ENCODE peak calls at places on chromosomes 12 and 14, in nine cellular contexts. P is K562; H is heart right ventricle; Q is effector memory CD4-positive, alpha-beta T cell; Y is naive thymus-derived CD4-positive, alpha-beta T cell; O is adipocyte; L is foreskin keratinocyte; C is mesendoderm; I is CD8-positive, alpha-beta memory T cell. F is an unnamed sample. For H3K27me3, the result is how much of the 10 kb centered on the place peaks cover.

GRCh38 chr12:24728826-24729225 is 220.1 kb downstream of the BCAT1 start:
- DNase-seq in H (no peak), I (no peak), P (no peak), C (no peak), O (no peak), Y (no peak), L (no peak), Q (no peak), F (no peak)

GRCh38 chr12:110615171-110615570 is 1.2 kb downstream of the TCTN1 start:
- DNase-seq in P (no peak), H (no peak), C (no peak), I (no peak), Y (no peak), Q (no peak), O (no peak), L (no peak), F (no peak)

GRCh38 chr12:57459750-57460400 is at the start of gene GLI1:
- DNase-seq in Q (no peak), P (no peak), I (no peak), Y (no peak), H (no peak), O (peak), L (no peak), C (peak), F (no peak)

GRCh38 chr12:41189395-41190251 is 1.5 kb downstream of the PDZRN4 start:
- DNase-seq in O (peak), P (no peak), Y (no peak), I (no peak), H (no peak), Q (no peak), L (no peak), C (peak), F (no peak)

GRCh38 chr14:93728651-93729016 is 59.7 kb downstream of the PRIMA1 start:
- DNase-seq in Y (no peak), C (no peak), P (no peak), Q (no peak), H (no peak), I (no peak), O (no peak), L (no peak), F (no peak)

GRCh38 chr14:50599700-50600444 is 39.9 kb downstream of the ATL1 start:
- DNase-seq in P (peak), L (peak), O (peak), C (peak), Y (peak), I (no peak), Q (no peak), H (no peak), F (peak)

GRCh38 chr12:105334568-105334967 is 4.1 kb downstream of the C12orf75 start:
- DNase-seq in I (no peak), H (no peak), P (no peak), Y (no peak), L (no peak), O (peak), Q (no peak), C (peak), F (no peak)

GRCh38 chr12:53726946-53727309 is 324 bp downstream of the CALCOCO1 start:
- DNase-seq in H (peak), Q (no peak), C (no peak), P (no peak), L (no peak), Y (no peak), I (no peak), O (peak), F (no peak)

GRCh38 chr14:74959596-74960180 is 4.3 kb upstream of the PGF start:
- DNase-seq in H (no peak), P (no peak), L (peak), I (no peak), C (no peak), O (no peak), Q (no peak), Y (no peak), F (no peak)

GRCh38 chr14:68549057-68549421 is 243.8 kb downstream of the ZFP36L1 start:
- DNase-seq in Q (no peak), C (no peak), Y (no peak), H (no peak), O (peak), P (peak), I (no peak), L (peak), F (no peak)

GRCh38 chr12:48119834-48120195 is 651 bp downstream of the PFKM start:
- DNase-seq in L (no peak), I (no peak), C (no peak), Y (no peak), P (no peak), O (no peak), H (no peak), Q (no peak), F (no peak)

GRCh38 chr12:127998936-127999467 is 268.0 kb upstream of the TMEM132C start:
- DNase-seq in I (no peak), C (no peak), Q (no peak), Y (no peak), H (no peak), O (peak), L (no peak), P (no peak), F (no peak)

GRCh38 chr12:88552672-88553079 is 27.6 kb downstream of the KITLG start:
- DNase-seq in O (peak), H (no peak), L (no peak), Y (no peak), P (no peak), C (no peak), I (no peak), Q (no peak), F (no peak)

DNA sequence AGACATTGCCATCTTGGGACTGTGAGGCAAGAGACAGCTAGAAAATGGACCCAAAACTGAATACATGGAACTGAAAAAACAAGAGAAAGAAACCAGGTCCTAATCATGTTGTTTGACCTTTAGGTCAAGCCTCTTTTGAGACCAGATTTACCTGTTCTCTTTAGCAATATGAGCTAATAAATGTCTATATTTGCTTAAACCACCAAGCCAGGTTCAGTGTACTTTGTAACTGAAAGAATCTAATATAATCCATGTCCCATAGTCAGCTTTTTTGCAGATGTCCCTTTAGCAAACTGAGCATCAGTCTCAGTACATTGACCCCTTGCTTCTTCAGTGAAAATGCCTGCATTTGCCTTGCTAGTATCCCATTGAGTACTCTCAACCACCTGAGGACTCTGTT is 61.7 kb downstream of the PLCZ1 start:
- DNase-seq in C (no peak), H (no peak), Y (no peak), I (no peak), P (no peak), L (no peak), Q (no peak), O (no peak), F (no peak)
- H3K27me3 ChIP-seq in C (under half), H (under half), Y (under half), I (under half), P (under half), L (under half), Q (under half), O (under half), F (under half)

DNA sequence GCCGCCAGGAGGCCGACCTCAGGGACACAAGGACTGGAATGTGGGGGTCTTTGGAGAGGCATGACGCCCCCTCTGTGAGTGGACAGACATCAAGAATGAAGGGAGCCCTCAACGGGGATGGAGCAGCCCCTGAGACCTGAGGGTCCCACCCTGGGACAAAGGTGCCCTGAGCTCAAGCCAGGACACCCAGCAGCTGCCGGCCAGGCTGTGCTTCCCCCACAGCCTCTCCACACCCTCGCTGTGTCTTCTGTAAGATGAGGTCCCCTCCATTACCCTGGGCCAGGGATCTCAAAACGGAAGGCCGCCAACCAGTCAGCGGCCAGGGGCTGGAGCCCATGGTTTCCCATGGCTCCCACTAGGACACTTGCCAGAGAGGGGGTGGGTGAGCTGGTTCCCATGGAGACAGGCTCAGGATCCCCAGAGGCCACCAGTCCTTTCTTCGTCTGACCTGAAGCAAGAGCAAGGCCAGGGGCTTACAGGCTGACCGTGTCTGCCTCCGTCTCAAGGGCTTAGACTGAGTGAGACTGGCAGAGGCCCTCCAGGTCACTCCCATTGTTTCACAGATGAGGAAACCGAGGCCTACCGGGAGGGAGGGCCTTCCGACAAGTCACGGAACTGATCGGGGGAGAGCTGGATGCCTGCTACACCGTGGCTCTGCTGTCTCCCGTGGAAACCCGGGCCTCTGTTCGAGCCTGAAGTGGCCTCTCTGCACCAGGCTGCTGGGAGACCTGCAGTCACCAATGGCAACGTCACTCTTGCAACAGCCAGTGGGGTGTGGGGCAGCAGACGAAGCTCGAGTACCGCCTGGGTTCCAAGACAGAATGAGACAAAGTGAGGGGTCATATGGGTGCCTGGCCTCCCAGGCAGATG is 91.7 kb upstream of the DIO3 start:
- DNase-seq in L (no peak), O (no peak), C (no peak), Q (no peak), I (no peak), P (no peak), H (no peak), Y (no peak), F (no peak)
- H3K27me3 ChIP-seq in L (under half), O (under half), C (under half), Q (under half), I (under half), P (under half), H (under half), Y (under half), F (under half)

GRCh38 chr12:108589028-108589839 is 8.7 kb downstream of the TMEM119 start:
- DNase-seq in L (no peak), H (no peak), I (no peak), C (peak), P (no peak), Q (no peak), Y (no peak), O (peak), F (no peak)
- H3K27me3 ChIP-seq in L (under half), H (under half), I (under half), C (under half), P (under half), Q (under half), Y (under half), O (under half), F (under half)

DNA sequence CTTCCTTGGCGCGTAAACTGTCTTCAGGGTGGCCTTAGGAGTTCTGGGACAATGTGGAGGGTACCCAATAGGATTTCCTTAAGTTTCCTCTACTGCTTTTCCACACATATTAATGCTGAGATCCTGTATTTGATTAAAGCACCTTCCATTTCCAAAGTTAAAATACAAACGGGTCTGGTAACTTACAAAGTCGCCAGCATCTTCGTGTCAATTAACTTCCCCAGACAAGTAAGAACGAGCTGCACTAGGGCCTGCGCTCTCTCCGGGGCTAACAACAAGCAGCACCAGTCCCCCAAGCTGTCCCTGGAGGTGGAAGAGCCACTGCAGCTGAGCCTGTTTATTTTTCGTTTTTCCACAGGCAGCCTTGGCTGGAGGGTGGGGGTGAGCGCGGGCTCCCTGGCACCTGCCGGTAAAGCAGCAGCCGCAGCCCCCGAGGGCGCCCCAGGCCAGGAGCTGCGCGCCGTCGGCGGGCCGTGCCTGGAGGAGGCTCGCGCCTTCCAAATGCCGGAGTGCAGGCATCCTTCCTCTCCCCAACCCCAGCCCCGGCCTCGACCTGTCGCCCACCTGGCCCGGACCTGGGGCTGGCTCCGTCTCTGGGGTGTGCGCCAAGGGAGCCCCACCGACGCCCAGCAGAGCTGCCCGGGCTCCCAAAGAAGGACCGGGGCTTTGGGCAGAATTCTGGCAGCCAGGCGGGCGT is 130.7 kb downstream of the NDUFA12 start:
- DNase-seq in P (no peak), H (no peak), O (no peak), I (no peak), Q (no peak), L (no peak), C (peak), Y (no peak), F (peak)
- H3K27me3 ChIP-seq in P (under half), H (half or more), O (half or more), I (under half), Q (under half), L (half or more), C (under half), Y (under half), F (under half)

GRCh38 chr12:103962493-103962892 is 3.2 kb upstream of the TDG start:
- DNase-seq in L (no peak), H (no peak), Y (no peak), O (no peak), C (peak), P (no peak), Q (no peak), I (no peak), F (no peak)

GRCh38 chr12:103964805-103965204 is 867 bp upstream of the TDG start:
- DNase-seq in I (no peak), P (no peak), L (no peak), H (no peak), C (no peak), O (no peak), Q (no peak), Y (no peak), F (no peak)

GRCh38 chr12:103957865-103958388 is 7.7 kb upstream of the TDG start:
- DNase-seq in L (no peak), O (no peak), P (no peak), I (no peak), Y (no peak), C (no peak), Q (no peak), H (no peak), F (no peak)

GRCh38 chr12:103958621-103959020 is 7.1 kb upstream of the TDG start:
- DNase-seq in I (no peak), O (no peak), Q (no peak), L (no peak), Y (no peak), P (no peak), C (no peak), H (no peak), F (no peak)

GRCh38 chr12:103960567-103961227 is 5.0 kb upstream of the TDG start:
- DNase-seq in P (peak), Q (no peak), Y (no peak), L (no peak), H (no peak), C (peak), I (no peak), O (no peak), F (no peak)
- H3K27me3 ChIP-seq in P (under half), Q (under half), Y (under half), L (under half), H (under half), C (under half), I (under half), O (under half), F (under half)

GRCh38 chr12:3305464-3305863 is 185.5 kb upstream of the PRMT8 start:
- DNase-seq in I (no peak), P (no peak), C (no peak), Q (no peak), O (no peak), H (no peak), L (no peak), Y (no peak), F (no peak)

GRCh38 chr12:3305904-3306619 is 184.9 kb upstream of the PRMT8 start:
- DNase-seq in O (no peak), Q (no peak), L (no peak), H (no peak), C (no peak), I (no peak), Y (no peak), P (no peak), F (no peak)

GRCh38 chr12:3308063-3308462 is 182.9 kb upstream of the PRMT8 start:
- DNase-seq in O (no peak), Y (no peak), P (no peak), I (no peak), Q (no peak), L (no peak), H (no peak), C (no peak), F (no peak)

GRCh38 chr12:3309805-3310204 is 181.2 kb upstream of the PRMT8 start:
- DNase-seq in P (no peak), H (no peak), Q (no peak), Y (no peak), O (no peak), L (no peak), I (no peak), C (no peak), F (no peak)

DNA sequence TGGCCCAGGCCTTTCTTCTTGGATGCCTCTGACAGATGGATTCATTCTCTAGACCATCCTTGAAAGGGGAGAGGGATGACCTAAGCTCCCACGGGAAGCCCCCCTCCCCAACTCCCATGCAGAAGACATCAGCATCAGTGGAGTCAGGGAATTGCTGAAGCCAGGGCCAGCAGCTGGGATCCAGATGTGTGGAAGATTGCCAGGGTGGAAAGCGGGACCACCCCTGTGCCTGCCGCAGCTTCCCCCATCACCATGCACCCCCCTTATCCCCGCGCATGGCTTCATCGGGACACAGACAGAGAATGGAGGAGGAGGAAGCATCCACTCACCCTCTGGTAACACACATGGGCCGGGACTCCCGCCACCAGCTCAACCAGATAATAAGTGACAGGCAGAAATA is 183.6 kb upstream of the PRMT8 start:
- DNase-seq in C (no peak), Y (no peak), I (no peak), O (no peak), Q (no peak), H (no peak), L (no peak), P (no peak), F (no peak)
- H3K27me3 ChIP-seq in C (under half), Y (under half), I (under half), O (under half), Q (under half), H (under half), L (under half), P (under half), F (under half)

DNA sequence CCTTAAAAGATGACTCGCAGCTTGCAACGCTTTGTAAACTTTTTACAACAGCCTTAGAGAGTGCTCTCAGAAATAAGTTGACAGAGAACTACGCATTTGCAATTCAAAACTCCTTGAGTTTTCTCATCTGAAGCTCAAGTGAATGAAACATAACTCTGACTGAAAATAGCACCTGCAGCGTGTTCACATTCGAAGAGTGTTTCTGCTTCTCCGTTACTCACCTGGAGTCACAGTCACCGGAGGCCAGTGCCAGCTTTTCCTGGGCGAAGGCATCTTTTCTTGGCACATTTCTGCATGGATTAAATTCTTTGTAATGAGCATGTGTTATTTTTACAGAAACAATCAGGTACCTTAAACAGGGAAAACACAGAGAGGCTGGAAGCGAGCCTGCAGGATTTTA is 56.0 kb upstream of the GALNT9 start:
- DNase-seq in H (no peak), I (no peak), P (no peak), L (no peak), Y (no peak), Q (no peak), C (no peak), O (no peak), F (no peak)
- H3K27me3 ChIP-seq in H (half or more), I (under half), P (under half), L (under half), Y (under half), Q (under half), C (half or more), O (half or more), F (under half)

GRCh38 chr12:113091506-113091905 is 35.0 kb downstream of the DTX1 start:
- DNase-seq in C (no peak), Y (no peak), O (no peak), Q (no peak), I (no peak), L (no peak), H (no peak), P (no peak), F (no peak)
- H3K27me3 ChIP-seq in C (under half), Y (under half), O (under half), Q (under half), I (under half), L (under half), H (half or more), P (under half), F (under half)

GRCh38 chr14:61498811-61499210 is 177.4 kb downstream of the PRKCH start:
- DNase-seq in I (no peak), Q (no peak), C (no peak), Y (no peak), L (no peak), H (no peak), P (no peak), O (peak), F (no peak)

GRCh38 chr14:61498303-61498702 is 176.9 kb downstream of the PRKCH start:
- DNase-seq in O (no peak), I (no peak), L (no peak), H (no peak), P (no peak), Y (no peak), Q (no peak), C (peak), F (no peak)

GRCh38 chr14:61501714-61502458 is 180.5 kb downstream of the PRKCH start:
- DNase-seq in H (no peak), Q (no peak), P (no peak), O (no peak), L (no peak), Y (no peak), C (peak), I (no peak), F (no peak)

GRCh38 chr14:61502459-61503093 is 181.2 kb downstream of the PRKCH start:
- DNase-seq in Y (no peak), L (peak), O (no peak), C (peak), I (no peak), H (no peak), P (no peak), Q (no peak), F (no peak)

GRCh38 chr14:61500046-61500445 is 178.7 kb downstream of the PRKCH start:
- DNase-seq in C (no peak), Q (no peak), H (no peak), O (no peak), I (no peak), L (no peak), Y (no peak), P (no peak), F (no peak)
- H3K27me3 ChIP-seq in C (under half), Q (under half), H (under half), O (under half), I (under half), L (under half), Y (under half), P (under half), F (under half)

GRCh38 chr12:125272252-125272980 is 207.2 kb downstream of the AACS start:
- DNase-seq in L (no peak), I (no peak), Y (no peak), O (no peak), H (no peak), C (no peak), Q (no peak), P (no peak), F (no peak)
- H3K27me3 ChIP-seq in L (under half), I (under half), Y (under half), O (under half), H (under half), C (under half), Q (under half), P (under half), F (under half)

F was measured in CD4-positive, CD25-positive, alpha-beta regulatory T cell.